ENCODE peak calls at places on chromosomes 13 and 19, in nine cellular contexts. Q is memory B cell; R is activated CD4-positive, alpha-beta T cell treated with anti-CD3 and anti-CD28 coated beads, Interleukin-2, amount 50 U/mL, for 4 hours; X is cardiac muscle cell; A is activated CD4-positive, alpha-beta memory T cell treated with anti-CD3 and anti-CD28 coated beads, Interleukin-2, amount 10 ng/mL, durations not matched to agents 7 days and 5 days; M is hepatocyte; W is fibroblast of the conjunctiva; Z is stimulated activated CD4-positive, alpha-beta T cell treated with anti-CD3 and anti-CD28 coated beads, Interleukin-4, amount 100 ng/mL, for 1 hour; L is RWPE1. F is an unnamed sample.

GRCh38 chr13:21987793-21988192 is 316.9 kb downstream of the FGF9 start:
- DNase-seq in Q (no peak), A (no peak), R (no peak), X (no peak), W (no peak), Z (no peak), L (no peak), M (no peak), F (no peak)

GRCh38 chr13:74444877-74445479 is 310.8 kb upstream of the KLF12 start:
- DNase-seq in A (no peak), X (no peak), M (no peak), Z (no peak), W (no peak), L (peak; percentile 18), R (no peak), Q (no peak), F (no peak)

GRCh38 chr13:46265292-46265691 is 53.6 kb downstream of the LRRC63 start:
- DNase-seq in A (no peak), W (no peak), Q (no peak), M (no peak), R (no peak), Z (no peak), X (no peak), L (no peak), F (no peak)

GRCh38 chr13:40440990-40441820 is 225.2 kb downstream of the FOXO1 start:
- DNase-seq in A (no peak), M (no peak), Z (no peak), Q (no peak), X (peak; percentile 55), L (peak; percentile 44), R (no peak), W (peak; percentile 43), F (no peak)

GRCh38 chr13:22357132-22357531 is 686.3 kb downstream of the FGF9 start:
- DNase-seq in X (no peak), M (no peak), W (no peak), Q (no peak), R (no peak), A (peak; percentile 16), Z (no peak), L (no peak), F (no peak)

GRCh38 chr19:39406656-39407393 is at the start of gene ZFP36:
- DNase-seq in A (peak; percentile 91), R (peak; percentile 88), Q (peak; percentile 93), X (peak; percentile 90), W (peak; percentile 84), M (peak; percentile 94), Z (peak; percentile 84), L (peak; percentile 81), F (peak; percentile 83)

GRCh38 chr19:30521937-30522336 is 149.8 kb downstream of the ZNF536 start:
- DNase-seq in L (no peak), M (no peak), Z (no peak), W (no peak), R (no peak), X (no peak), Q (no peak), A (no peak), F (no peak)

GRCh38 chr19:46840157-46840942 is 10.3 kb downstream of the AP2S1 start:
- DNase-seq in M (peak; percentile 82), X (peak; percentile 78), L (no peak), Z (peak; percentile 53), A (peak; percentile 62), Q (no peak), W (no peak), R (peak; percentile 42), F (peak; percentile 71)

GRCh38 chr19:7470540-7471305 is 18.1 kb downstream of the PEX11G start:
- DNase-seq in Q (no peak), M (no peak), W (no peak), A (no peak), R (no peak), X (no peak), L (no peak), Z (no peak), F (no peak)

GRCh38 chr13:67023088-67023893 is 206.8 kb downstream of the PCDH9 start:
- DNase-seq in X (peak; percentile 96), A (no peak), Z (no peak), W (peak; percentile 49), M (no peak), Q (no peak), L (peak; percentile 12), R (no peak), F (no peak)

GRCh38 chr19:45321848-45322247 is 827 bp downstream of the CKM start:
- DNase-seq in R (no peak), W (no peak), L (no peak), Z (no peak), Q (no peak), A (no peak), X (no peak), M (no peak), F (no peak)

GRCh38 chr19:30224689-30225606 is 147.2 kb upstream of the ZNF536 start:
- DNase-seq in R (no peak), M (peak; percentile 22), L (no peak), Z (no peak), X (peak; percentile 6), A (no peak), Q (no peak), W (no peak), F (no peak)

GRCh38 chr19:2289714-2290435 is 7.9 kb upstream of the PEAK3 start:
- DNase-seq in R (no peak), W (no peak), Q (peak; percentile 66), M (no peak), X (no peak), Z (peak; percentile 40), A (peak; percentile 81), L (no peak), F (peak; percentile 78)

GRCh38 chr13:48776396-48776795 is 122.7 kb downstream of the CYSLTR2 start:
- DNase-seq in R (no peak), Q (no peak), W (no peak), Z (no peak), M (no peak), A (no peak), L (no peak), X (no peak), F (no peak)

GRCh38 chr13:82147526-82147925 is 1734.7 kb downstream of the SLITRK1 start:
- DNase-seq in A (no peak), W (no peak), X (no peak), R (no peak), Z (no peak), M (no peak), L (no peak), Q (no peak), F (no peak)

GRCh38 chr19:55210120-55210493 is 806 bp upstream of the PTPRH start:
- DNase-seq in M (peak; percentile 79), R (no peak), L (peak; percentile 83), Q (no peak), X (peak; percentile 82), W (peak; percentile 61), Z (no peak), A (no peak), F (no peak)

GRCh38 chr13:49410477-49410876 is 33.4 kb downstream of the CAB39L start:
- DNase-seq in W (no peak), R (no peak), Z (no peak), X (no peak), Q (no peak), M (no peak), A (no peak), L (no peak), F (no peak)

GRCh38 chr19:3119782-3120380 is 16.0 kb upstream of the GNA15 start:
- DNase-seq in R (no peak), L (no peak), W (no peak), M (no peak), X (no peak), Q (no peak), A (no peak), Z (no peak), F (no peak)

GRCh38 chr13:85430216-85430615 is 369.0 kb downstream of the SLITRK6 start:
- DNase-seq in A (no peak), Z (no peak), X (no peak), Q (no peak), W (no peak), L (no peak), M (no peak), R (no peak), F (no peak)

GRCh38 chr19:35476149-35476548 is 14.1 kb downstream of the KRTDAP start:
- DNase-seq in X (no peak), Z (no peak), A (no peak), W (no peak), R (no peak), M (no peak), L (no peak), Q (no peak), F (no peak)

GRCh38 chr19:48635966-48636858 is 967 bp downstream of the DBP start:
- DNase-seq in R (no peak), W (no peak), M (peak; percentile 60), A (peak; percentile 40), Z (no peak), Q (no peak), X (no peak), L (no peak), F (no peak)

GRCh38 chr19:46080561-46080960 is 39.8 kb upstream of the IGFL4 start:
- DNase-seq in X (peak; percentile 94), W (no peak), A (no peak), R (no peak), L (no peak), Q (no peak), M (peak; percentile 26), Z (no peak), F (no peak)

GRCh38 chr19:4062576-4063368 is 3.9 kb downstream of the ZBTB7A start:
- DNase-seq in M (no peak), X (no peak), R (no peak), A (no peak), L (no peak), Q (no peak), W (no peak), Z (no peak), F (no peak)

GRCh38 chr19:3208317-3209207 is 15.9 kb upstream of the CELF5 start:
- DNase-seq in A (no peak), L (no peak), X (no peak), Z (no peak), M (no peak), W (no peak), Q (no peak), R (no peak), F (no peak)

GRCh38 chr13:77374339-77374738 is 47.4 kb upstream of the MYCBP2 start:
- DNase-seq in R (no peak), X (no peak), M (no peak), L (no peak), A (no peak), W (no peak), Z (no peak), Q (no peak), F (no peak)

GRCh38 chr13:36753176-36753575 is 65.8 kb upstream of the RFXAP start:
- DNase-seq in R (no peak), W (no peak), A (no peak), Q (no peak), Z (no peak), L (no peak), M (no peak), X (no peak), F (no peak)

F was measured in germinal center.